ENCODE peak calls at places on chromosomes 12 and 14, in six cellular contexts. One of them, this sample, is unnamed.

GRCh38 chr14:38752750-38753149 is 350.3 kb downstream of the SEC23A start:
- DNase-seq in NT2/D1: no peak
- DNase-seq in CD8-positive, alpha-beta memory T cell: no peak
- DNase-seq in body of pancreas: no peak
- DNase-seq in foreskin fibroblast: no peak
- DNase-seq in GM23248: no peak
- DNase-seq in this sample: no peak

GRCh38 chr14:72780771-72781170 is 113.1 kb downstream of the DPF3 start:
- DNase-seq in body of pancreas: no peak
- DNase-seq in NT2/D1: no peak
- DNase-seq in CD8-positive, alpha-beta memory T cell: no peak
- DNase-seq in foreskin fibroblast: peak
- DNase-seq in GM23248: peak
- DNase-seq in this sample: peak

GRCh38 chr14:71290960-71291466 is 383.8 kb downstream of the PCNX1 start:
- DNase-seq in NT2/D1: no peak
- DNase-seq in CD8-positive, alpha-beta memory T cell: no peak
- DNase-seq in GM23248: peak
- DNase-seq in foreskin fibroblast: peak
- DNase-seq in body of pancreas: no peak
- DNase-seq in this sample: peak

GRCh38 chr14:22540811-22541360 is 48.1 kb downstream of the DAD1 start:
- DNase-seq in CD8-positive, alpha-beta memory T cell: no peak
- DNase-seq in NT2/D1: no peak
- DNase-seq in body of pancreas: no peak
- DNase-seq in foreskin fibroblast: no peak
- DNase-seq in GM23248: no peak
- DNase-seq in this sample: no peak

GRCh38 chr12:93146278-93146939 is 217.3 kb upstream of the EEA1 start:
- DNase-seq in CD8-positive, alpha-beta memory T cell: no peak
- DNase-seq in foreskin fibroblast: peak
- DNase-seq in GM23248: no peak
- DNase-seq in body of pancreas: no peak
- DNase-seq in NT2/D1: no peak
- DNase-seq in this sample: peak

GRCh38 chr12:121005346-121005815 is 10.9 kb downstream of the C12orf43 start:
- DNase-seq in body of pancreas: peak
- DNase-seq in foreskin fibroblast: peak
- DNase-seq in GM23248: peak
- DNase-seq in NT2/D1: peak
- DNase-seq in CD8-positive, alpha-beta memory T cell: peak
- DNase-seq in this sample: no peak

GRCh38 chr14:67943947-67944346 is 124.4 kb downstream of the RAD51B start:
- DNase-seq in CD8-positive, alpha-beta memory T cell: peak
- DNase-seq in body of pancreas: peak
- DNase-seq in GM23248: peak
- DNase-seq in foreskin fibroblast: peak
- DNase-seq in NT2/D1: peak
- DNase-seq in this sample: peak

GRCh38 chr14:93643676-93644075 is 144.6 kb downstream of the PRIMA1 start:
- DNase-seq in foreskin fibroblast: no peak
- DNase-seq in GM23248: no peak
- DNase-seq in CD8-positive, alpha-beta memory T cell: no peak
- DNase-seq in NT2/D1: no peak
- DNase-seq in body of pancreas: no peak
- DNase-seq in this sample: no peak

GRCh38 chr14:91059576-91060471 is 617 bp downstream of the RPS6KA5 start:
- DNase-seq in CD8-positive, alpha-beta memory T cell: peak
- DNase-seq in foreskin fibroblast: peak
- DNase-seq in GM23248: peak
- DNase-seq in body of pancreas: peak
- DNase-seq in NT2/D1: peak
- DNase-seq in this sample: no peak

GRCh38 chr14:72653026-72653425 is 240.9 kb downstream of the DPF3 start:
- DNase-seq in GM23248: peak
- DNase-seq in NT2/D1: no peak
- DNase-seq in CD8-positive, alpha-beta memory T cell: no peak
- DNase-seq in foreskin fibroblast: no peak
- DNase-seq in body of pancreas: no peak
- DNase-seq in this sample: no peak

GRCh38 chr12:2364566-2365165 is 311.9 kb downstream of the CACNA1C start:
- DNase-seq in body of pancreas: no peak
- DNase-seq in foreskin fibroblast: no peak
- DNase-seq in GM23248: no peak
- DNase-seq in CD8-positive, alpha-beta memory T cell: no peak
- DNase-seq in NT2/D1: peak
- DNase-seq in this sample: no peak

GRCh38 chr12:95774311-95775045 is 16.1 kb downstream of the NTN4 start:
- DNase-seq in GM23248: peak
- DNase-seq in CD8-positive, alpha-beta memory T cell: no peak
- DNase-seq in foreskin fibroblast: peak
- DNase-seq in NT2/D1: no peak
- DNase-seq in body of pancreas: no peak
- DNase-seq in this sample: no peak

GRCh38 chr14:87380054-87380453 is 612.9 kb downstream of the GALC start:
- DNase-seq in CD8-positive, alpha-beta memory T cell: no peak
- DNase-seq in body of pancreas: no peak
- DNase-seq in foreskin fibroblast: no peak
- DNase-seq in NT2/D1: no peak
- DNase-seq in GM23248: no peak
- DNase-seq in this sample: no peak

GRCh38 chr12:83818888-83819287 is 1093.7 kb downstream of the SLC6A15 start:
- DNase-seq in CD8-positive, alpha-beta memory T cell: no peak
- DNase-seq in NT2/D1: no peak
- DNase-seq in GM23248: peak
- DNase-seq in body of pancreas: peak
- DNase-seq in foreskin fibroblast: peak
- DNase-seq in this sample: peak

GRCh38 chr12:116881325-116881866 is at the start of gene HRK:
- DNase-seq in CD8-positive, alpha-beta memory T cell: no peak
- DNase-seq in GM23248: no peak
- DNase-seq in foreskin fibroblast: no peak
- DNase-seq in NT2/D1: no peak
- DNase-seq in body of pancreas: no peak
- DNase-seq in this sample: no peak

GRCh38 chr14:99248761-99249171 is 23.2 kb downstream of the BCL11B start:
- DNase-seq in body of pancreas: no peak
- DNase-seq in foreskin fibroblast: no peak
- DNase-seq in NT2/D1: no peak
- DNase-seq in GM23248: no peak
- DNase-seq in CD8-positive, alpha-beta memory T cell: peak
- DNase-seq in this sample: no peak

GRCh38 chr14:100679707-100680438 is 46.8 kb upstream of the DLK1 start:
- DNase-seq in body of pancreas: peak
- DNase-seq in NT2/D1: no peak
- DNase-seq in CD8-positive, alpha-beta memory T cell: no peak
- DNase-seq in foreskin fibroblast: peak
- DNase-seq in GM23248: peak
- DNase-seq in this sample: peak

DNA sequence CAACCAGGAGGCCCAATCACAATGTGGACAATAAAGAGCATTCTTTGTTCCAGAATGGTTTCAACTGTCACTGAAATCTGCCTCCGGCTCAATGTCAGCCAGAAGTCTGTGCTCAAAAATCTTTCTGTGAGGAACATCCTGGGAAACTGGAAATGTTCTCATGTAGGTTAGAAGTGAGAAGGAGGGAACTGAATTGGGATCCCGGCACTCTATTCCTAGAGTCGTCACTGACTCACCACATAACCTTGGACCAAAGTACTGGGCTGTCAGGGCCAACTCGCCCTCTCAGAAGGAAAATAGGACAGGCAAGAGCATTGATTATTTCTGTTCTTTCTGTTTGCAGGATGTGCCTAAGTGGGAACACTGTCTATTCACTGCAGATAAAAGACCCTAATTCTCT is 57.6 kb downstream of the PRKAB1 start:
- DNase-seq in body of pancreas: peak
- DNase-seq in GM23248: no peak
- DNase-seq in CD8-positive, alpha-beta memory T cell: no peak
- DNase-seq in NT2/D1: no peak
- DNase-seq in foreskin fibroblast: no peak
- DNase-seq in this sample: no peak
- H3K4me3 ChIP-seq in body of pancreas: no peak
- H3K4me3 ChIP-seq in GM23248: no peak
- H3K4me3 ChIP-seq in CD8-positive, alpha-beta memory T cell: no peak
- H3K4me3 ChIP-seq in NT2/D1: no peak
- H3K4me3 ChIP-seq in foreskin fibroblast: no peak
- H3K4me3 ChIP-seq in this sample: no peak

GRCh38 chr12:54384591-54385041 is at the start of gene ZNF385A:
- DNase-seq in foreskin fibroblast: no peak
- DNase-seq in NT2/D1: no peak
- DNase-seq in CD8-positive, alpha-beta memory T cell: no peak
- DNase-seq in GM23248: no peak
- DNase-seq in body of pancreas: no peak
- DNase-seq in this sample: no peak
- H3K4me3 ChIP-seq in foreskin fibroblast: no peak
- H3K4me3 ChIP-seq in NT2/D1: peak
- H3K4me3 ChIP-seq in CD8-positive, alpha-beta memory T cell: no peak
- H3K4me3 ChIP-seq in GM23248: no peak
- H3K4me3 ChIP-seq in body of pancreas: no peak
- H3K4me3 ChIP-seq in this sample: no peak

DNA sequence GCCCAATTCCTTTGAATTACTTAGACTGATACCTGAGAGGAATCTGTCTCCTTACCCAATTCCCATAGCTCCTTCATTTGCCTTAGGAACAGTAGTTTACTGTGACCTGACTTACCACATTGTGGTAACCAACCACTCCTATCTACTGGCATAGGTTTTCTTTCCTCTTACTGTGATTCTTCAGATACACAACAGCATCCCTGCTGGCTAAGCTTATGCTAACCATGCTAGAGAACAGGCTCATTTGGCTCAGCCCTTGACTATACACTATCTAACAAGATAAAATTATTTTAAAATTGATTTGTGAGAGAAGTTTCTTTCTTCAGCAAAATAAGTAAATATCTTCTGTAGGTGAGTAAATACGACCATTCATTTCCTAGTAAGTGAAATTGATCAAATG is 320.4 kb upstream of the DDHD1 start:
- DNase-seq in foreskin fibroblast: no peak
- DNase-seq in body of pancreas: no peak
- DNase-seq in NT2/D1: no peak
- DNase-seq in GM23248: no peak
- DNase-seq in CD8-positive, alpha-beta memory T cell: no peak
- DNase-seq in this sample: no peak
- H3K4me3 ChIP-seq in foreskin fibroblast: no peak
- H3K4me3 ChIP-seq in body of pancreas: no peak
- H3K4me3 ChIP-seq in NT2/D1: no peak
- H3K4me3 ChIP-seq in GM23248: no peak
- H3K4me3 ChIP-seq in CD8-positive, alpha-beta memory T cell: no peak
- H3K4me3 ChIP-seq in this sample: no peak

DNA sequence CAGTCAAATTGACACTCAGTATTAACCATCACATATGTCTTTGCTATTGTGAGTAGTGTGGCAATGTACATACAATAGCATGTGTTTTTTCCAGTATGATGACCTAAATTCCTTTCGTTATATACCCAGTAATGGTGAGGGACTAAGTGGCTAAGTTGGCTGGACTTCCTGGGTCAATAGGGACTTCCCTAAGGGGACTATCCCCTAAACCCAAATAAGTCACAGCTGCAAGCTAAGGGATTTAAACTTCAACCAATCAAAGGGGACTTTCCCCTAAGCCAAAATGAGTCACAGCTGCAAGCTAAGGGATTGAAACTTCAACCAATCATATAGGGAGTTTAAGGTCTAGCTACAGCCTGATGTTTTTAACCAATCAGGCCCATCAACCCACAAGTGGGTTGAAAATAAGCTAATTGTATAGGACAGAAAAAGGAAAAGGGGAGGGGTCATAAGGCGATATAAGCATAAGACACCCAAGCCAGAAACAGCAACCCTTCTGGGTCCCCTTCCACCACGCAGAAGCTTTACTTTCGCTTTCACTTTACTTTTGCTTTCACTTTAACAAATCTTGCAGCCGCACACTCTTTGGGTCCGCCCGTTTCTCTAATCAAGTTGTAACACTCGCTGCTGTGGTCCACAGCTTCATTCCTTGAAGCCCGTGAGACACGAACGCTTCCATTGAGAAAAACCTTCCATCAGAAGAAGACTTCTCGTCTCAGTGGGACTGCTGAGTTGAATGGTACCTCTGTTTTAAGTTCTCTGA is 404.4 kb downstream of the FLRT2 start:
- DNase-seq in foreskin fibroblast: no peak
- DNase-seq in CD8-positive, alpha-beta memory T cell: peak
- DNase-seq in GM23248: peak
- DNase-seq in NT2/D1: no peak
- DNase-seq in body of pancreas: no peak
- DNase-seq in this sample: no peak
- H3K4me3 ChIP-seq in foreskin fibroblast: peak
- H3K4me3 ChIP-seq in CD8-positive, alpha-beta memory T cell: peak
- H3K4me3 ChIP-seq in GM23248: peak
- H3K4me3 ChIP-seq in NT2/D1: no peak
- H3K4me3 ChIP-seq in body of pancreas: no peak
- H3K4me3 ChIP-seq in this sample: peak

This sample was measured in skeletal muscle cell.